ENCODE peak calls at places on chromosome 4, in four cellular contexts. One of them, this sample, is unnamed.

GRCh38 chr4:82721819-82722423 is 76.7 kb downstream of the SCD5 start:
- DNase-seq in A549: peak
- DNase-seq in K562: peak
- DNase-seq in HepG2: peak
- DNase-seq in this sample: no peak

GRCh38 chr4:56871357-56871993 is 36.2 kb upstream of the REST start:
- DNase-seq in A549: no peak
- DNase-seq in K562: no peak
- DNase-seq in HepG2: no peak
- DNase-seq in this sample: peak

GRCh38 chr4:132572210-132572609 is 576.9 kb upstream of the PCDH10 start:
- DNase-seq in A549: peak
- DNase-seq in K562: no peak
- DNase-seq in HepG2: no peak
- DNase-seq in this sample: no peak

GRCh38 chr4:173111031-173111430 is 57.6 kb upstream of the GALNT7 start:
- DNase-seq in A549: no peak
- DNase-seq in K562: no peak
- DNase-seq in HepG2: no peak
- DNase-seq in this sample: no peak

GRCh38 chr4:20253799-20254409 is 2.2 kb downstream of the SLIT2 start:
- DNase-seq in A549: no peak
- DNase-seq in K562: no peak
- DNase-seq in HepG2: no peak
- DNase-seq in this sample: peak

GRCh38 chr4:177964061-177964460 is 521.8 kb upstream of the AGA start:
- DNase-seq in A549: no peak
- DNase-seq in K562: no peak
- DNase-seq in HepG2: no peak
- DNase-seq in this sample: no peak

GRCh38 chr4:123415977-123416376 is 19.4 kb downstream of the SPRY1 start:
- DNase-seq in A549: no peak
- DNase-seq in K562: peak
- DNase-seq in HepG2: peak
- DNase-seq in this sample: no peak

GRCh38 chr4:87038837-87039715 is 104.3 kb downstream of the AFF1 start:
- DNase-seq in A549: peak
- DNase-seq in K562: no peak
- DNase-seq in HepG2: no peak
- DNase-seq in this sample: peak

GRCh38 chr4:55180980-55181379 is 55.6 kb upstream of the KDR start:
- DNase-seq in A549: no peak
- DNase-seq in K562: no peak
- DNase-seq in HepG2: no peak
- DNase-seq in this sample: no peak

GRCh38 chr4:86939737-86940141 is 4.9 kb downstream of the AFF1 start:
- DNase-seq in A549: no peak
- DNase-seq in K562: no peak
- DNase-seq in HepG2: no peak
- DNase-seq in this sample: no peak

GRCh38 chr4:144967161-144967560 is 130.8 kb downstream of the ANAPC10 start:
- DNase-seq in A549: no peak
- DNase-seq in K562: no peak
- DNase-seq in HepG2: no peak
- DNase-seq in this sample: no peak

GRCh38 chr4:102761478-102761790 is 666 bp upstream of the MANBA start:
- DNase-seq in A549: no peak
- DNase-seq in K562: no peak
- DNase-seq in HepG2: peak
- DNase-seq in this sample: no peak

GRCh38 chr4:113423631-113424030 is 337.9 kb downstream of the CAMK2D start:
- DNase-seq in A549: no peak
- DNase-seq in K562: no peak
- DNase-seq in HepG2: no peak
- DNase-seq in this sample: no peak

GRCh38 chr4:118773082-118773792 is 62.7 kb downstream of the SEC24D start:
- DNase-seq in A549: no peak
- DNase-seq in K562: no peak
- DNase-seq in HepG2: no peak
- DNase-seq in this sample: no peak

GRCh38 chr4:63618883-63619573 is 790.2 kb downstream of the TECRL start:
- DNase-seq in A549: no peak
- DNase-seq in K562: no peak
- DNase-seq in HepG2: no peak
- DNase-seq in this sample: no peak

GRCh38 chr4:125022855-125023501 is 291.8 kb upstream of the FAT4 start:
- DNase-seq in A549: no peak
- DNase-seq in K562: peak
- DNase-seq in HepG2: no peak
- DNase-seq in this sample: no peak

GRCh38 chr4:19577121-19577520 is 674.6 kb upstream of the SLIT2 start:
- DNase-seq in A549: no peak
- DNase-seq in K562: no peak
- DNase-seq in HepG2: no peak
- DNase-seq in this sample: no peak

DNA sequence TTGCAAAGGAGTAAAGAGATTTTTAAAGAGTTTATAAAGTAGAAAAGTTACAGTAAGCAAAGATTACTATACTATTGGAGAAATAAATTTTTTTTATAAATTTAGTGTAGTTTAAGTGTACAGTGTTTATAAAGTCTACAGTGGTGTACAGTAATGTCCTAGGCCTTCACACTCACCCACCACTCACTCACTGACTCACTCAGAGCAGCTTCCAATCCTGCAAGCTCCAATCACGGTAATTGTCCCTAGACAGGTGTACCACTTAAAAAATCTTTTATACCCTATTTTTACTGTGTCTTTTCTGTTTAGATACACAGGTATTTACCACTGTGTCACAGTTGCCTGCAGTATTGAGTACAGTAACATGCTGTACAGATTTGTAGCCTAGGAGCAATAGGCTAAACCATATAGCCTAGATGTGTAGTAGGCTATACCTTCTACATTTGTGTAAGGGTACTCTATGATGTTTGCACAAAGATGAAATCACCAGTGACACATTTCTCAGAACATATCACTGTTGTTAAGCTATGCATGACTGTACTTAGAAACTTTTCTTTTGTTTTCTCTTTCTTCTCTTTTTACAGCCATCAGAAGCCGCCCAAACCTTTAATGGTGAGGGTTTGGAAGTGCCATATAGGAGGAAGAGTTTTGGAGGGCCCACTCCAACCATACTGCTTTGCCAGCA is 11.8 kb upstream of the SH3RF1 start:
- DNase-seq in A549: peak
- DNase-seq in K562: no peak
- DNase-seq in HepG2: no peak
- DNase-seq in this sample: no peak
- TF ChIP-seq HMGXB4 in A549: no peak
- TF ChIP-seq HMGXB4 in K562: no peak
- TF ChIP-seq HMGXB4 in HepG2: no peak
- TF ChIP-seq HMGXB4 in this sample: no peak

GRCh38 chr4:8581094-8581861 is 1.1 kb downstream of the GPR78 start:
- DNase-seq in A549: no peak
- DNase-seq in K562: no peak
- DNase-seq in HepG2: no peak
- DNase-seq in this sample: no peak

GRCh38 chr4:8582016-8582415 is 1.8 kb downstream of the GPR78 start:
- DNase-seq in A549: no peak
- DNase-seq in K562: no peak
- DNase-seq in HepG2: no peak
- DNase-seq in this sample: no peak

GRCh38 chr4:8579526-8580320 is 469 bp upstream of the GPR78 start:
- DNase-seq in A549: no peak
- DNase-seq in K562: no peak
- DNase-seq in HepG2: no peak
- DNase-seq in this sample: no peak

GRCh38 chr4:8578717-8579116 is 1.5 kb upstream of the GPR78 start:
- DNase-seq in A549: no peak
- DNase-seq in K562: no peak
- DNase-seq in HepG2: no peak
- DNase-seq in this sample: no peak

GRCh38 chr4:8580321-8581093 is at the start of gene GPR78:
- DNase-seq in A549: peak
- DNase-seq in K562: peak
- DNase-seq in HepG2: no peak
- DNase-seq in this sample: peak
- TF ChIP-seq HMGXB4 in A549: no peak
- TF ChIP-seq HMGXB4 in K562: no peak
- TF ChIP-seq HMGXB4 in HepG2: no peak
- TF ChIP-seq HMGXB4 in this sample: peak

GRCh38 chr4:140286503-140286902 is 86.9 kb upstream of the SCOC start:
- DNase-seq in A549: no peak
- DNase-seq in K562: no peak
- DNase-seq in HepG2: no peak
- DNase-seq in this sample: no peak
- TF ChIP-seq HMGXB4 in A549: no peak
- TF ChIP-seq HMGXB4 in K562: no peak
- TF ChIP-seq HMGXB4 in HepG2: no peak
- TF ChIP-seq HMGXB4 in this sample: no peak

GRCh38 chr4:165415910-165416309 is 37.1 kb downstream of the CPE start:
- DNase-seq in A549: no peak
- DNase-seq in K562: no peak
- DNase-seq in HepG2: no peak
- DNase-seq in this sample: no peak

DNA sequence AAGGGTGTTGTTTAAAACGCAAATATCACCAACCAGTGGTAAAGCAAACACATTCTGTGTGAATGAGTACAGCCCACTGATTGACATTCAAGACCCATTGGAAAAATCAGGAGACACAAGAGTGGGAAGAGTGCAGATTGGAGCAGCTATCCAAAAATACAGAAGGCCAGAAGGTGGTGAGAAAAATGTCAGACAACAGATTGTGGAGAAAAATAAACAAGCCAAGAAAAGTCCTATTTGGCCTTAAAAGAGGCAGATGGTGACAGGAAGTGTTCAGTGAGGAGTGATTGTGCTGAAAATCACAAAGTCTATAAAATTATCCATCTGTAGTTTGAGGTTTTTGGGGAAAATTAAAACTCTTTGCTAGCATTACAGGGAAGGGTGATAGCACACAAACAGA is 39.3 kb downstream of the CPE start:
- DNase-seq in A549: no peak
- DNase-seq in K562: no peak
- DNase-seq in HepG2: no peak
- DNase-seq in this sample: no peak
- TF ChIP-seq HMGXB4 in A549: no peak
- TF ChIP-seq HMGXB4 in K562: no peak
- TF ChIP-seq HMGXB4 in HepG2: no peak
- TF ChIP-seq HMGXB4 in this sample: no peak

GRCh38 chr4:105162123-105162796 is 15.6 kb downstream of the TET2 start:
- DNase-seq in A549: no peak
- DNase-seq in K562: peak
- DNase-seq in HepG2: no peak
- DNase-seq in this sample: no peak
- TF ChIP-seq HMGXB4 in A549: no peak
- TF ChIP-seq HMGXB4 in K562: no peak
- TF ChIP-seq HMGXB4 in HepG2: no peak
- TF ChIP-seq HMGXB4 in this sample: no peak

GRCh38 chr4:168480991-168481588 is 798 bp upstream of the DDX60L start:
- DNase-seq in A549: peak
- DNase-seq in K562: peak
- DNase-seq in HepG2: peak
- DNase-seq in this sample: no peak

GRCh38 chr4:168483786-168484185 is 3.5 kb upstream of the DDX60L start:
- DNase-seq in A549: no peak
- DNase-seq in K562: no peak
- DNase-seq in HepG2: no peak
- DNase-seq in this sample: no peak

GRCh38 chr4:168475745-168476144 is 4.5 kb downstream of the DDX60L start:
- DNase-seq in A549: peak
- DNase-seq in K562: peak
- DNase-seq in HepG2: no peak
- DNase-seq in this sample: peak

GRCh38 chr4:168474660-168475320 is 5.5 kb downstream of the DDX60L start:
- DNase-seq in A549: no peak
- DNase-seq in K562: no peak
- DNase-seq in HepG2: no peak
- DNase-seq in this sample: no peak

DNA sequence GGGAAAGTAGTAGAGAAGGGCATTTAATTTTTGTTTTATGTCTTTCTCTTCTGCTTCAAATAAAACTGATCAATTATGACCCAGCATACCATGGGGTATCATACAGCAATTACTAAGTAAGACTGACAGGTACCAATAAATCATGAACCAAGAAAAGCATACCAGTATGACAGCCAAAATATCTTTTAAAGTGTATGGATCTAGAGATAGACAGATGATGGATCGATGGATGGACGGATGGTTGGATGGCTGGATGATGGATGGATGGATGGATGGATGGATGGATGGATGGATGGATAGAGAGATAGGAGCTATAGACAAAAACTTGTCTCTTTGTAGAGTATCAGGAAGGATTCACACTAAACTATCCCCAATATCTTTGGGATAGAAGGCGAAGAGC is 1.4 kb downstream of the DDX60L start:
- DNase-seq in A549: no peak
- DNase-seq in K562: no peak
- DNase-seq in HepG2: no peak
- DNase-seq in this sample: no peak
- TF ChIP-seq HMGXB4 in A549: no peak
- TF ChIP-seq HMGXB4 in K562: no peak
- TF ChIP-seq HMGXB4 in HepG2: no peak
- TF ChIP-seq HMGXB4 in this sample: no peak

DNA sequence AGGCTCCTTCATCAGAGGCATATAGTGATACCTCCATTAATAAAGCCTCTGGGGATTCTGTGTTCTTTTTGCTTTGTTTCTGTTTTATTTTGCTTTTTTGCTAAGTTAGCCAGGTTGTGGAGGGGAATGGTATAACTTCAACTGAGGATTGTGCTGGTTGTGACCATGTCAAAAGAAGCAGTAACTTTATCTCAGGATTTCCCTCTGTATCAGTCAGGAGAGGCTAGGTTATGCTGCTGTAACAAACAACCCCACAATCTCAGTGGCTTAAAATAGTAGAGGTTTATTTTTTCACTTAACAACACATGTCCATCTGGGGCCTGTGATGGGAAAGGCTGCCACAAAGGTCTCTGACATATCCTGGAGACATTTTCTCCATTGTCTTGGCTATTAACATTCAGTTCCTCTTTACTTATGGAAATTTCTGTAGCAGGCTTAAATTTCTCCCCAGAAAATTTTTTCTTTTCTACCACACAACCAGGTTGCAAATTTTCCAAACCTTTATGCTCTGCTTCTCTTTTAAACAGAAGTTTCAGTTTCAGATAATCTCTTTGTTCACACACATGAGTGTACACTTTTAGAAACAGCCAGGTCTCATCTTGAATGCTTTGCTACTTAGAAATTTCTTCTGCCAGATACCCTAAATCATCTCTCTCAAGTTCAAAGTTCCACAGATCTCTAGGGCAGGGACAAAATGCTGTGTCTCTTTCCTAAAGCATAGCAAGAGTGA is 64.7 kb downstream of the UCHL1 start:
- DNase-seq in A549: no peak
- DNase-seq in K562: no peak
- DNase-seq in HepG2: no peak
- DNase-seq in this sample: no peak
- TF ChIP-seq HMGXB4 in A549: no peak
- TF ChIP-seq HMGXB4 in K562: no peak
- TF ChIP-seq HMGXB4 in HepG2: no peak
- TF ChIP-seq HMGXB4 in this sample: no peak

This sample was measured in WTC11.